ENCODE peak calls at places on chromosomes 5 and 9, in ten cellular contexts. U, T, Y, W, D, J, C, H, F and P are unnamed samples.
A peak's percentile ranks its signal among the peaks of the same experiment; 100 is the strongest.

GRCh38 chr9:89366711-89367110 is 48.4 kb downstream of the SECISBP2 start:
- DNase-seq in Y (no peak), H (no peak), J (no peak), T (no peak), W (no peak), C (no peak), F (no peak), U (no peak), D (no peak), P (no peak)

GRCh38 chr5:147547730-147548129 is 37.9 kb upstream of the DPYSL3 start:
- DNase-seq in H (no peak), U (no peak), W (no peak), F (no peak), D (no peak), J (no peak), C (no peak), Y (no peak), T (no peak), P (no peak)

GRCh38 chr9:133202688-133203453 is 6.2 kb downstream of the OBP2B start:
- DNase-seq in F (no peak), J (no peak), U (no peak), H (no peak), D (no peak), C (no peak), W (no peak), Y (no peak), T (no peak), P (no peak)

GRCh38 chr9:120712539-120713031 is 1.7 kb downstream of the MEGF9 start:
- DNase-seq in D (no peak), U (no peak), F (no peak), J (no peak), Y (no peak), W (no peak), H (no peak), T (no peak), C (no peak), P (no peak)

GRCh38 chr5:68066277-68066955 is 149.1 kb upstream of the PIK3R1 start:
- DNase-seq in D (no peak), F (no peak), J (no peak), U (no peak), W (no peak), H (no peak), C (no peak), T (no peak), Y (no peak), P (no peak)

GRCh38 chr5:58804331-58804730 is 221.5 kb downstream of the RAB3C start:
- DNase-seq in F (no peak), C (no peak), J (no peak), H (no peak), W (no peak), T (no peak), D (no peak), U (peak; percentile 20), Y (no peak), P (no peak)

GRCh38 chr9:116337015-116337414 is 183.4 kb downstream of the PAPPA start:
- DNase-seq in H (no peak), W (no peak), Y (no peak), T (no peak), U (no peak), C (no peak), J (no peak), D (no peak), F (no peak), P (no peak)

GRCh38 chr9:91159664-91160121 is 202.0 kb downstream of the AUH start:
- DNase-seq in C (no peak), F (no peak), T (peak; percentile 59), U (no peak), J (no peak), H (peak; percentile 49), Y (peak; percentile 80), D (peak; percentile 65), W (peak; percentile 71), P (no peak)

GRCh38 chr5:19564036-19564435 is 424.0 kb downstream of the CDH18 start:
- DNase-seq in J (no peak), Y (no peak), U (no peak), H (no peak), W (no peak), T (no peak), D (no peak), F (no peak), C (no peak), P (peak; percentile 34)

GRCh38 chr5:148912714-148913398 is 86.4 kb downstream of the ADRB2 start:
- DNase-seq in D (no peak), H (peak; percentile 86), C (no peak), F (no peak), Y (no peak), J (no peak), W (no peak), U (peak; percentile 70), T (no peak), P (no peak)

GRCh38 chr5:133928690-133929393 is 39.6 kb downstream of the C5orf15 start:
- DNase-seq in F (no peak), C (no peak), J (no peak), W (no peak), H (no peak), T (no peak), U (no peak), Y (no peak), D (no peak), P (no peak)

GRCh38 chr9:109894921-109895758 is 115.1 kb downstream of the PALM2AKAP2 start:
- DNase-seq in D (no peak), J (no peak), T (no peak), Y (no peak), U (no peak), F (no peak), H (no peak), W (peak; percentile 40), C (no peak), P (no peak)

GRCh38 chr5:2163940-2164490 is 281.3 kb upstream of the IRX4 start:
- DNase-seq in W (no peak), T (no peak), U (no peak), H (no peak), J (no peak), F (no peak), C (no peak), Y (peak; percentile 28), D (no peak), P (no peak)

GRCh38 chr5:1156033-1156753 is 44.3 kb upstream of the SLC12A7 start:
- DNase-seq in C (no peak), U (no peak), J (no peak), H (peak; percentile 49), T (no peak), D (no peak), Y (no peak), F (no peak), W (no peak), P (no peak)

GRCh38 chr5:75496026-75496425 is 15.4 kb downstream of the CERT1 start:
- DNase-seq in F (no peak), W (no peak), C (no peak), H (no peak), T (no peak), D (no peak), U (no peak), Y (no peak), J (no peak), P (no peak)

GRCh38 chr9:126856326-126856877 is 4.0 kb upstream of the ZBTB34 start:
- DNase-seq in J (no peak), C (no peak), T (no peak), D (no peak), W (no peak), H (peak; percentile 75), Y (no peak), U (no peak), F (no peak), P (no peak)

GRCh38 chr9:86795047-86795437 is 152.3 kb downstream of the GAS1 start:
- DNase-seq in Y (no peak), F (no peak), T (peak; percentile 86), W (no peak), J (no peak), U (no peak), C (no peak), D (no peak), H (no peak), P (no peak)

GRCh38 chr9:14306672-14307646 is 7.0 kb downstream of the NFIB start:
- DNase-seq in U (no peak), D (no peak), W (no peak), J (no peak), F (no peak), C (peak; percentile 34), H (no peak), Y (peak; percentile 64), T (no peak), P (no peak)

DNA sequence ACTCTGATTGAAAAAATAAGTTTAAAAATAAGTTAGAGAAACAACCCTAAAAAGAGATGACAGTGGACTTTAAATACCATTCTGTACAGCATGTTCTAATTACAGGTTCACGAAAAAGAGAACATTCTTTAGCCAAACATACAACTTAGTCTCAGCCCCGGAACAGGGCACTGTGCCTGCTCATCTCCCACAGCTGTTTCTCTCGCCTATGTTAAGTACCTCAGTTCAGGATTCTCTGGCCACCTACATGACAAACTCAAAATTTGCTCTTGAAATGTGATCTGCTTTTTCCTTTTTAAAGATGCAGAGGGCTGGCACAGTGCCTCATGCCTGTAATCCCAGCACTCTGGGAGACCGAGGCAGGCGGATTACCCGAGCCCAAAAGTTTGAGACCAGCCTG is 52.3 kb downstream of the MYO10 start:
- DNase-seq in Y (no peak), T (no peak), C (no peak), U (no peak), D (no peak), F (no peak), W (no peak), H (no peak), J (no peak), P (no peak)
- H3K27ac ChIP-seq in Y (no peak overlapping the region), T (no peak overlapping the region), C (no peak overlapping the region), U (no peak overlapping the region), D (no peak overlapping the region), F (peak overlapping the region; percentile 82), W (no peak overlapping the region), H (no peak overlapping the region), J (no peak overlapping the region), P (no peak overlapping the region)

GRCh38 chr9:114155263-114155966 is at the start of gene COL27A1:
- DNase-seq in F (peak; percentile 81), C (peak; percentile 80), Y (peak; percentile 89), U (peak; percentile 88), H (peak; percentile 90), W (peak; percentile 86), D (peak; percentile 85), J (no peak), T (peak; percentile 83), P (peak; percentile 33)
- H3K27ac ChIP-seq in F (peak within 1 kb of the TSS; percentile 88), C (no peak within 1 kb of the TSS), Y (peak within 1 kb of the TSS; percentile 75), U (no peak within 1 kb of the TSS), H (no peak within 1 kb of the TSS), W (peak within 1 kb of the TSS; percentile 77), D (peak within 1 kb of the TSS; percentile 78), J (no peak within 1 kb of the TSS), T (peak within 1 kb of the TSS; percentile 30), P (no peak within 1 kb of the TSS)

DNA sequence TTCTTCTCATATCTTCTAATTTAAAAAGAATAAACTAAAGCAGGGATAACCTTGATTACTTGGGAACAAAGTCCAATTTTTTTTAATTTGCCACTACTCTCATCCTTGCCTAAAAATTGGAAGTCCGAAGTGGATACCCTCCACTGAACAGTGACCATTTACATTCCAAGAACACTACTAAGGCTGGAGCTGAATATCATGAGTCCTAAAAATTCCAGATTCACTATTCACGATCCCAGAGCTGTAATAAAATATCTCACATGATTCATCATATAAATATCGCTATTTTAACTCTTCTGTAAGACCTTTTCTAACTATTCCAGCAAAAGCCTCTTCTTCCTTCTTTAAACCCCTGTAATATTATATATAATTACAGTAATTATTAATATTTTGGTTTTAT is 57.4 kb downstream of the ATPSCKMT start:
- DNase-seq in T (no peak), Y (no peak), H (no peak), F (no peak), D (no peak), C (no peak), W (no peak), J (no peak), U (no peak), P (no peak)
- H3K27ac ChIP-seq in T (no peak overlapping the region), Y (no peak overlapping the region), H (no peak overlapping the region), F (no peak overlapping the region), D (no peak overlapping the region), C (no peak overlapping the region), W (no peak overlapping the region), J (no peak overlapping the region), U (no peak overlapping the region), P (no peak overlapping the region)

GRCh38 chr5:87645241-87645640 is 232.5 kb upstream of the CCNH start:
- DNase-seq in U (no peak), F (no peak), J (no peak), C (no peak), W (no peak), D (no peak), Y (no peak), H (no peak), T (no peak), P (no peak)
- H3K27ac ChIP-seq in U (no peak overlapping the region), F (no peak overlapping the region), J (peak overlapping the region; percentile 88), C (no peak overlapping the region), W (no peak overlapping the region), D (no peak overlapping the region), Y (no peak overlapping the region), H (no peak overlapping the region), T (no peak overlapping the region), P (peak overlapping the region; percentile 71)